ENCODE peak calls at places on chromosomes 13 and 19, in seven cellular contexts. R is astrocyte of the spinal cord, E is tibial nerve, F is choroid plexus epithelial cell, A is prostate gland, H is lung, G is progenitor cell of endocrine pancreas. X is an unnamed sample.

GRCh38 chr19:7679017-7679720 is 1.5 kb upstream of the TRAPPC5 start:
- DNase-seq in R (no peak), E (no peak), F (no peak), A (peak), H (no peak), G (no peak), X (no peak)

GRCh38 chr13:64579331-64579730 is 2650.8 kb downstream of the PCDH9 start:
- DNase-seq in R (no peak), E (no peak), F (no peak), A (no peak), H (no peak), G (no peak), X (no peak)

GRCh38 chr13:24112791-24113190 is 47.7 kb upstream of the SPATA13 start:
- DNase-seq in R (peak), E (no peak), F (peak), A (no peak), H (no peak), G (no peak), X (peak)

GRCh38 chr19:48540110-48540509 is 11.9 kb upstream of the SULT2B1 start:
- DNase-seq in R (no peak), E (no peak), F (no peak), A (no peak), H (no peak), G (no peak), X (no peak)

GRCh38 chr19:18738961-18739690 is 52.0 kb downstream of the COMP start:
- DNase-seq in R (no peak), E (no peak), F (no peak), A (no peak), H (no peak), G (no peak), X (no peak)

GRCh38 chr13:29561918-29562317 is 33.6 kb downstream of the SLC7A1 start:
- DNase-seq in R (no peak), E (no peak), F (peak), A (no peak), H (no peak), G (no peak), X (no peak)

GRCh38 chr13:30737511-30738342 is 2.4 kb downstream of the ALOX5AP start:
- DNase-seq in R (no peak), E (no peak), F (no peak), A (no peak), H (no peak), G (no peak), X (no peak)

GRCh38 chr13:98214707-98215106 is 37.6 kb upstream of the RNF113B start:
- DNase-seq in R (no peak), E (no peak), F (no peak), A (peak), H (peak), G (no peak), X (no peak)

GRCh38 chr19:50759886-50760285 is 10.4 kb upstream of the GPR32 start:
- DNase-seq in R (no peak), E (no peak), F (peak), A (no peak), H (no peak), G (no peak), X (peak)

GRCh38 chr13:113740661-113741060 is 18.4 kb upstream of the TMEM255B start:
- DNase-seq in R (no peak), E (no peak), F (no peak), A (no peak), H (no peak), G (no peak), X (no peak)

GRCh38 chr13:110089815-110090214 is 217.1 kb downstream of the COL4A1 start:
- DNase-seq in R (no peak), E (no peak), F (no peak), A (no peak), H (no peak), G (no peak), X (no peak)

GRCh38 chr13:60990032-60990733 is 425.5 kb downstream of the PCDH20 start:
- DNase-seq in R (no peak), E (no peak), F (no peak), A (no peak), H (no peak), G (no peak), X (no peak)

GRCh38 chr19:10625762-10626138 is 397 bp downstream of the SLC44A2 start:
- DNase-seq in R (no peak), E (no peak), F (no peak), A (no peak), H (no peak), G (no peak), X (no peak)

GRCh38 chr19:3443840-3444694 is 36.3 kb downstream of the SMIM24 start:
- DNase-seq in R (peak), E (no peak), F (peak), A (no peak), H (no peak), G (no peak), X (peak)

GRCh38 chr19:56538254-56538760 is 441 bp upstream of the ZFP28 start:
- DNase-seq in R (peak), E (peak), F (peak), A (peak), H (peak), G (peak), X (peak)

GRCh38 chr13:60335531-60335930 is 61.5 kb upstream of the TDRD3 start:
- DNase-seq in R (peak), E (no peak), F (peak), A (no peak), H (no peak), G (no peak), X (peak)

GRCh38 chr19:4829001-4829712 is 2.4 kb downstream of the TICAM1 start:
- DNase-seq in R (no peak), E (no peak), F (no peak), A (no peak), H (no peak), G (no peak), X (no peak)

GRCh38 chr19:33066543-33066942 is 1.9 kb upstream of the RHPN2 start:
- DNase-seq in R (no peak), E (no peak), F (no peak), A (no peak), H (no peak), G (no peak), X (no peak)

GRCh38 chr19:51749979-51750378 is 1.7 kb downstream of the FPR1 start:
- DNase-seq in R (no peak), E (no peak), F (peak), A (no peak), H (no peak), G (no peak), X (no peak)

GRCh38 chr19:1057185-1057857 is 9.6 kb upstream of the ARHGAP45 start:
- DNase-seq in R (peak), E (no peak), F (peak), A (no peak), H (no peak), G (no peak), X (peak)

GRCh38 chr19:14580623-14581237 is 2.2 kb upstream of the CLEC17A start:
- DNase-seq in R (no peak), E (no peak), F (no peak), A (no peak), H (no peak), G (no peak), X (no peak)
- TF ChIP-seq CTCF in R (no peak), E (no peak), F (peak), A (no peak), H (no peak), G (no peak), X (no peak)

GRCh38 chr19:44305457-44305856 is 632 bp upstream of the ZNF235 start:
- DNase-seq in R (no peak), E (no peak), F (no peak), A (no peak), H (no peak), G (no peak), X (no peak)
- TF ChIP-seq CTCF in R (no peak), E (no peak), F (no peak), A (no peak), H (no peak), G (no peak), X (no peak)

GRCh38 chr19:37872383-37872782 is 34.0 kb downstream of the WDR87 start:
- DNase-seq in R (no peak), E (no peak), F (peak), A (no peak), H (no peak), G (no peak), X (no peak)
- TF ChIP-seq CTCF in R (no peak), E (no peak), F (no peak), A (no peak), H (no peak), G (no peak), X (no peak)

GRCh38 chr19:27774337-27774736 is 1438.6 kb downstream of the UQCRFS1 start:
- DNase-seq in R (no peak), E (no peak), F (peak), A (no peak), H (no peak), G (no peak), X (no peak)
- TF ChIP-seq CTCF in R (peak), E (no peak), F (peak), A (no peak), H (no peak), G (no peak), X (peak)

GRCh38 chr19:40604647-40605200 is 3.6 kb downstream of the LTBP4 start:
- DNase-seq in R (no peak), E (no peak), F (no peak), A (no peak), H (no peak), G (no peak), X (no peak)

GRCh38 chr19:40607311-40607871 is 6.2 kb downstream of the LTBP4 start:
- DNase-seq in R (no peak), E (no peak), F (no peak), A (no peak), H (no peak), G (no peak), X (no peak)

GRCh38 chr19:40603071-40603718 is 2.0 kb downstream of the LTBP4 start:
- DNase-seq in R (no peak), E (no peak), F (peak), A (no peak), H (no peak), G (no peak), X (peak)

GRCh38 chr19:40603719-40604646 is 2.8 kb downstream of the LTBP4 start:
- DNase-seq in R (peak), E (peak), F (peak), A (peak), H (peak), G (peak), X (peak)

GRCh38 chr19:40605201-40605971 is 4.2 kb downstream of the LTBP4 start:
- DNase-seq in R (peak), E (no peak), F (peak), A (peak), H (peak), G (no peak), X (peak)
- TF ChIP-seq CTCF in R (peak), E (no peak), F (no peak), A (peak), H (no peak), G (peak), X (no peak)

GRCh38 chr19:30696514-30696913 is 324.3 kb downstream of the ZNF536 start:
- DNase-seq in R (no peak), E (no peak), F (peak), A (no peak), H (no peak), G (peak), X (no peak)
- TF ChIP-seq CTCF in R (peak), E (peak), F (peak), A (no peak), H (no peak), G (peak), X (peak)